ENCODE peak calls at places on chromosomes 16 and 17, in four cellular contexts. O is A549, J is cerebellar nuclear complex, L is mesothelial cell of epicardium. B is an unnamed sample.

GRCh38 chr17:64780096-64781012 is 118.2 kb upstream of the SMURF2 start:
- DNase-seq in O (peak; percentile 62), J (no peak), L (peak; percentile 52), B (peak; percentile 78)

GRCh38 chr17:49845210-49845782 is 2.6 kb downstream of the TAC4 start:
- DNase-seq in O (no peak), J (no peak), L (no peak), B (no peak)

GRCh38 chr17:55037828-55038227 is 69.3 kb downstream of the STXBP4 start:
- DNase-seq in O (no peak), J (no peak), L (no peak), B (no peak)

GRCh38 chr16:87178977-87179376 is 138.2 kb downstream of the C16orf95 start:
- DNase-seq in O (no peak), J (no peak), L (no peak), B (no peak)

GRCh38 chr16:67481561-67482259 is 753 bp upstream of the ATP6V0D1 start:
- DNase-seq in O (no peak), J (no peak), L (peak; percentile 45), B (no peak)

GRCh38 chr16:77414752-77415231 is 20.0 kb downstream of the ADAMTS18 start:
- DNase-seq in O (peak; percentile 61), J (no peak), L (no peak), B (no peak)

GRCh38 chr17:40564883-40565744 is at the start of gene CCR7:
- DNase-seq in O (no peak), J (no peak), L (no peak), B (no peak)

GRCh38 chr17:41907185-41907556 is 11.6 kb downstream of the ACLY start:
- DNase-seq in O (peak; percentile 86), J (no peak), L (no peak), B (no peak)

GRCh38 chr17:43398724-43399595 is at the start of gene ARL4D:
- DNase-seq in O (peak; percentile 82), J (peak; percentile 51), L (peak; percentile 86), B (peak; percentile 51)

GRCh38 chr16:19008770-19009169 is 25.0 kb downstream of the TMC7 start:
- DNase-seq in O (no peak), J (no peak), L (no peak), B (no peak)

GRCh38 chr17:72465191-72466024 is 344.6 kb downstream of the SOX9 start:
- DNase-seq in O (peak; percentile 98), J (no peak), L (no peak), B (no peak)

GRCh38 chr16:57859331-57859730 is 57.0 kb upstream of the KIFC3 start:
- DNase-seq in O (peak; percentile 82), J (no peak), L (no peak), B (no peak)

GRCh38 chr17:79980246-79981043 is 55.2 kb downstream of the TBC1D16 start:
- DNase-seq in O (no peak), J (no peak), L (no peak), B (no peak)

GRCh38 chr16:89144681-89145080 is 26.9 kb upstream of the CDH15 start:
- DNase-seq in O (no peak), J (no peak), L (no peak), B (no peak)

GRCh38 chr17:50397919-50398285 is 579 bp upstream of the LRRC59 start:
- DNase-seq in O (no peak), J (no peak), L (no peak), B (no peak)

GRCh38 chr16:77450790-77451487 is 16.1 kb upstream of the ADAMTS18 start:
- DNase-seq in O (no peak), J (no peak), L (peak; percentile 47), B (peak; percentile 26)

GRCh38 chr17:28125530-28126382 is 83.3 kb downstream of the NLK start:
- DNase-seq in O (no peak), J (no peak), L (no peak), B (no peak)

GRCh38 chr16:31093132-31093703 is 1.4 kb downstream of the VKORC1 start:
- DNase-seq in O (peak; percentile 31), J (no peak), L (no peak), B (no peak)

GRCh38 chr16:6682142-6682811 is 650.4 kb upstream of the RBFOX1 start:
- DNase-seq in O (peak; percentile 14), J (no peak), L (peak; percentile 52), B (no peak)

GRCh38 chr17:53627511-53627910 is 195.2 kb upstream of the KIF2B start:
- DNase-seq in O (peak; percentile 26), J (no peak), L (no peak), B (no peak)